ENCODE peak calls at places on chromosome 4, in five cellular contexts. One of them, this sample, is unnamed.

GRCh38 chr4:38765391-38765790 is 17.4 kb downstream of the TLR10 start:
- DNase-seq in CD14-positive monocyte: no peak
- DNase-seq in dorsolateral prefrontal cortex: no peak
- DNase-seq in transverse colon: no peak
- DNase-seq in PC-3: peak; percentile 34
- DNase-seq in this sample: no peak

GRCh38 chr4:98950925-98951324 is 22.0 kb upstream of the EIF4E start:
- DNase-seq in PC-3: peak; percentile 50
- DNase-seq in CD14-positive monocyte: no peak
- DNase-seq in dorsolateral prefrontal cortex: no peak
- DNase-seq in transverse colon: no peak
- DNase-seq in this sample: no peak

GRCh38 chr4:99723555-99724450 is 66.2 kb upstream of the C4orf54 start:
- DNase-seq in dorsolateral prefrontal cortex: no peak
- DNase-seq in PC-3: peak; percentile 75
- DNase-seq in transverse colon: peak; percentile 76
- DNase-seq in CD14-positive monocyte: no peak
- DNase-seq in this sample: no peak

GRCh38 chr4:167713756-167714155 is 378.6 kb upstream of the ANXA10 start:
- DNase-seq in transverse colon: no peak
- DNase-seq in PC-3: peak; percentile 47
- DNase-seq in CD14-positive monocyte: no peak
- DNase-seq in dorsolateral prefrontal cortex: no peak
- DNase-seq in this sample: no peak

GRCh38 chr4:165684177-165684870 is 188.7 kb upstream of the TLL1 start:
- DNase-seq in PC-3: peak; percentile 90
- DNase-seq in CD14-positive monocyte: no peak
- DNase-seq in dorsolateral prefrontal cortex: no peak
- DNase-seq in transverse colon: no peak
- DNase-seq in this sample: no peak

GRCh38 chr4:117968606-117969005 is 65.7 kb upstream of the NDST3 start:
- DNase-seq in transverse colon: no peak
- DNase-seq in PC-3: no peak
- DNase-seq in dorsolateral prefrontal cortex: no peak
- DNase-seq in CD14-positive monocyte: no peak
- DNase-seq in this sample: no peak

GRCh38 chr4:155208258-155209054 is at the start of gene NPY2R:
- DNase-seq in CD14-positive monocyte: no peak
- DNase-seq in transverse colon: peak; percentile 7
- DNase-seq in PC-3: peak; percentile 7
- DNase-seq in dorsolateral prefrontal cortex: no peak
- DNase-seq in this sample: no peak

GRCh38 chr4:119299221-119300071 is 22.5 kb downstream of the FABP2 start:
- DNase-seq in dorsolateral prefrontal cortex: no peak
- DNase-seq in PC-3: peak; percentile 10
- DNase-seq in CD14-positive monocyte: no peak
- DNase-seq in transverse colon: no peak
- DNase-seq in this sample: no peak

GRCh38 chr4:144645102-144645469 is 870 bp upstream of the HHIP start:
- DNase-seq in CD14-positive monocyte: no peak
- DNase-seq in transverse colon: no peak
- DNase-seq in PC-3: no peak
- DNase-seq in dorsolateral prefrontal cortex: peak; percentile 51
- DNase-seq in this sample: no peak

This sample was measured in T-helper 22 cell.